ENCODE peak calls at places on chromosomes 2 and 18, in eight cellular contexts. One of them, this sample, is unnamed.

GRCh38 chr2:6231166-6231565 is 539.0 kb downstream of the SOX11 start:
- DNase-seq in IMR-90: no peak
- DNase-seq in GM12891: no peak
- DNase-seq in GM12878: no peak
- DNase-seq in HepG2: no peak
- DNase-seq in HCT116: no peak
- DNase-seq in Peyer's patch: no peak
- DNase-seq in suprapubic skin: no peak
- DNase-seq in this sample: no peak

GRCh38 chr2:160388464-160389263 is 104.9 kb downstream of the RBMS1 start:
- DNase-seq in IMR-90: no peak
- DNase-seq in GM12891: no peak
- DNase-seq in GM12878: no peak
- DNase-seq in HepG2: no peak
- DNase-seq in HCT116: no peak
- DNase-seq in Peyer's patch: peak; percentile 66
- DNase-seq in suprapubic skin: peak; percentile 79
- DNase-seq in this sample: peak; percentile 80

GRCh38 chr2:168583710-168584521 is 127.8 kb downstream of the CERS6 start:
- DNase-seq in IMR-90: peak; percentile 67
- DNase-seq in GM12891: no peak
- DNase-seq in GM12878: no peak
- DNase-seq in HepG2: no peak
- DNase-seq in HCT116: no peak
- DNase-seq in Peyer's patch: peak; percentile 54
- DNase-seq in suprapubic skin: no peak
- DNase-seq in this sample: no peak

GRCh38 chr2:215396595-215397313 is 39.1 kb downstream of the FN1 start:
- DNase-seq in IMR-90: peak; percentile 82
- DNase-seq in GM12891: no peak
- DNase-seq in GM12878: no peak
- DNase-seq in HepG2: no peak
- DNase-seq in HCT116: no peak
- DNase-seq in Peyer's patch: no peak
- DNase-seq in suprapubic skin: no peak
- DNase-seq in this sample: no peak

GRCh38 chr18:3151379-3152264 is 68.1 kb downstream of the MYOM1 start:
- DNase-seq in IMR-90: peak; percentile 52
- DNase-seq in GM12891: peak; percentile 33
- DNase-seq in GM12878: no peak
- DNase-seq in HepG2: peak; percentile 36
- DNase-seq in HCT116: no peak
- DNase-seq in Peyer's patch: no peak
- DNase-seq in suprapubic skin: no peak
- DNase-seq in this sample: no peak

GRCh38 chr2:17319090-17319489 is 199.2 kb downstream of the RAD51AP2 start:
- DNase-seq in IMR-90: no peak
- DNase-seq in GM12891: no peak
- DNase-seq in GM12878: no peak
- DNase-seq in HepG2: no peak
- DNase-seq in HCT116: no peak
- DNase-seq in Peyer's patch: no peak
- DNase-seq in suprapubic skin: no peak
- DNase-seq in this sample: no peak

GRCh38 chr18:34867520-34867919 is 157.4 kb downstream of the DTNA start:
- DNase-seq in IMR-90: no peak
- DNase-seq in GM12891: no peak
- DNase-seq in GM12878: no peak
- DNase-seq in HepG2: peak; percentile 12
- DNase-seq in HCT116: peak; percentile 18
- DNase-seq in Peyer's patch: no peak
- DNase-seq in suprapubic skin: no peak
- DNase-seq in this sample: no peak

GRCh38 chr2:57877811-57878572 is 168.6 kb upstream of the VRK2 start:
- DNase-seq in IMR-90: no peak
- DNase-seq in GM12891: no peak
- DNase-seq in GM12878: no peak
- DNase-seq in HepG2: no peak
- DNase-seq in HCT116: no peak
- DNase-seq in Peyer's patch: no peak
- DNase-seq in suprapubic skin: no peak
- DNase-seq in this sample: no peak

GRCh38 chr2:188292446-188293239 is 969 bp downstream of the GULP1 start:
- DNase-seq in IMR-90: peak; percentile 86
- DNase-seq in GM12891: no peak
- DNase-seq in GM12878: no peak
- DNase-seq in HepG2: no peak
- DNase-seq in HCT116: peak; percentile 81
- DNase-seq in Peyer's patch: peak; percentile 88
- DNase-seq in suprapubic skin: peak; percentile 88
- DNase-seq in this sample: peak; percentile 71
- TF ChIP-seq POLR2A in IMR-90: no peak
- TF ChIP-seq POLR2A in GM12891: no peak
- TF ChIP-seq POLR2A in GM12878: no peak
- TF ChIP-seq POLR2A in HepG2: no peak
- TF ChIP-seq POLR2A in HCT116: peak; percentile 62
- TF ChIP-seq POLR2A in Peyer's patch: peak; percentile 77
- TF ChIP-seq POLR2A in suprapubic skin: no peak
- TF ChIP-seq POLR2A in this sample: no peak

DNA sequence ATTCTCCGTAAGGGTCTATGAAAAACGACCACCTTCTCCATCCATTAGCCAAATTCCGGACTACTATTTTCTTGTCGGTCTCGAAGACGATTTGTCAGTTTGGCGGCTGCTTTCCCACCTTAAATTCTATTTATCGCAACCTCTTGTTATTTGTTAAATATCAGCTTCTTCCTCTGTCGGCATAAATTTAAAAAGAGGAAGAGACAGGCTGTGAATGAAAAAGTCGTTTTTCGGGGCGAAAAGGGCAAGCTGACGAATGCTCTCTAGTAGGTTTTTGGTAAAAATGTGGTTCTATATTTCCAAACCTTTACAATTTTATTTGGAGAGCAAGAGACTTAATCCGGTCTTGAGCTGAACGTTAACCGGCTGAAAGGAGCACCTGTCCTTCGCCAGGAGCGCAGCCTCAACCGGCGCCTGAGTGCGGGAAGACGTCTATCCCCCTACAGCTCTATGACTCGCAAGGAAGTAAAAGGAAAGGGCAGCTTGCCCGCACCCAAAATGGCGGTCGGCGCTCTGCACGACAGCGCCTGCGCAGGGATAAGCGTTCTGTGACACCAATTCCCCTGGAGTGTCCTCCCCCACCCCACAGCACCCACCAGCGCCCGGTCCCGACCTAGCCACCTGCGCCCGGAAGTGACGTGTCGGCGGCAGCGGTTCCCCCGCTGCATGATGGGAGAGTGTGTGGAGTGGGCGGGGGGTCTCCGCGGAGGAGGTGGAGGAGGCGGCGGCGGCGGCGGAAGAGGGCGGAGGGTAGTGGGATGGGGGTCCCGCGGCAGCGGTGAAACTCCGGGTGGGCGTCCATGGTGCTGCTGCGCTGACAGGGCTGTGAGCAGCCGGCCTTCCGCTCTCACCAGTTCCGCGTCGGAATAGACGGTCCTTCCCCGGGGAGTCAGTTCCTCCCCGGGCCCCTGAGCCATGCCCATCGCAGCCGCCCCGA is at the start of gene AFTPH:
- DNase-seq in IMR-90: peak; percentile 98
- DNase-seq in GM12891: peak; percentile 91
- DNase-seq in GM12878: peak; percentile 98
- DNase-seq in HepG2: peak; percentile 99
- DNase-seq in HCT116: peak; percentile 96
- DNase-seq in Peyer's patch: peak; percentile 99
- DNase-seq in suprapubic skin: peak; percentile 98
- DNase-seq in this sample: peak; percentile 100
- TF ChIP-seq POLR2A in IMR-90: peak; percentile 60
- TF ChIP-seq POLR2A in GM12891: peak; percentile 85
- TF ChIP-seq POLR2A in GM12878: peak; percentile 84
- TF ChIP-seq POLR2A in HepG2: peak; percentile 90
- TF ChIP-seq POLR2A in HCT116: peak; percentile 75
- TF ChIP-seq POLR2A in Peyer's patch: peak; percentile 75
- TF ChIP-seq POLR2A in suprapubic skin: peak; percentile 88
- TF ChIP-seq POLR2A in this sample: peak; percentile 43

DNA sequence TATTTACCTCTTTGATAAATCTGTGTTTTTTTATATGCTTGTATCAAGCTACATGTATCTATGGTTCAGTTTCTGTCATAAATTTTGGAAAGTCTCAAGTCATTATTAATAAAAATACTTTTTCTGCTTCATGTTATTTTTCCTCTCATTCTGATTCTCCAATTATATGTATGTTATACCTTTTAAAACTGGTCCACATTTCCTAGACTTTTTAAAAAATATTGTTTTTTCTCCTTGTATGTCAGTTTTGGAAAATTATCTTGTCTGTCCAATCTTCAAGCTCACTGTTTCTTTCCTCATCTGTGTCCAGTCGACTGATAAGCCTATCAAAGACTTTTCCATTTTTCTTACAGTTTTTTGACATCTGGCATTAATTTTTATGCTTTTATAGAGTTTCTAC is 253.4 kb downstream of the ASXL3 start:
- DNase-seq in IMR-90: no peak
- DNase-seq in GM12891: no peak
- DNase-seq in GM12878: no peak
- DNase-seq in HepG2: no peak
- DNase-seq in HCT116: no peak
- DNase-seq in Peyer's patch: no peak
- DNase-seq in suprapubic skin: no peak
- DNase-seq in this sample: no peak
- TF ChIP-seq POLR2A in IMR-90: no peak
- TF ChIP-seq POLR2A in GM12891: no peak
- TF ChIP-seq POLR2A in GM12878: no peak
- TF ChIP-seq POLR2A in HepG2: no peak
- TF ChIP-seq POLR2A in HCT116: no peak
- TF ChIP-seq POLR2A in Peyer's patch: no peak
- TF ChIP-seq POLR2A in suprapubic skin: no peak
- TF ChIP-seq POLR2A in this sample: no peak

DNA sequence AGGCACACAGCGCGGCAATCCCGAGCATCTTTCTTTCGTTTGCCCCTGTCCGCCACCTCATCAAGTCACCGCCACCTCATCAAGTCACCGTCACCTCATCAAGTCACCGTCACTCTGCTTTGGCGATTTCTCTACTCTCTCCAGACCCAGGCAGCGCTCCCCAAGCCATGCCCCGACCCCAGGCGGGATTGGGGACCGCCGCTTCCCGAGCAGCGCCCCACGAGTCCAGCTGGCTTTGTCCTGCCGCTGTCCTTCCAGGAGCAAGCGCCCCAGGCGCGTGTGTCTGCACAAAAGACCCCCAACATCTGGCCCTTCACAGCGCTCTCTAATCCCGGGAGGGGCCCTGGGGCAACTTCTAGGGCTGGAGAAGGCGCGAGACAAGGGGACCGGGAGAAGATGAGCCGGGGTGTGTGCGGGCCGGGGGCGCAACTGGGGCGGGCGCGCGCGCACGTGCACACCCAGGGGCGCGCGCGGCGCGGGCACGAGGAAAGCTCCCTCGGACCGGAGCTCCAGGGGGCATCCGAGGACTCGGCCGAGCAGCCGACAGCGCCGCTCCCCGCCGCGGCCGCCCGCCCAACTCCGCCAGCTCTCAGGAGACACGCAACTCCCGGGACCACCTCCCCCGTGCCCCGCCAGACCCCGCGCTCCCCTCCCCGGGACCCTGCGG is 630 bp upstream of the RNF152 start:
- DNase-seq in IMR-90: peak; percentile 61
- DNase-seq in GM12891: peak; percentile 37
- DNase-seq in GM12878: no peak
- DNase-seq in HepG2: no peak
- DNase-seq in HCT116: no peak
- DNase-seq in Peyer's patch: peak; percentile 53
- DNase-seq in suprapubic skin: no peak
- DNase-seq in this sample: no peak
- TF ChIP-seq POLR2A in IMR-90: no peak
- TF ChIP-seq POLR2A in GM12891: no peak
- TF ChIP-seq POLR2A in GM12878: no peak
- TF ChIP-seq POLR2A in HepG2: no peak
- TF ChIP-seq POLR2A in HCT116: no peak
- TF ChIP-seq POLR2A in Peyer's patch: no peak
- TF ChIP-seq POLR2A in suprapubic skin: no peak
- TF ChIP-seq POLR2A in this sample: no peak

GRCh38 chr2:230416061-230416721 is at the start of gene SP100:
- DNase-seq in IMR-90: peak; percentile 83
- DNase-seq in GM12891: peak; percentile 42
- DNase-seq in GM12878: peak; percentile 81
- DNase-seq in HepG2: peak; percentile 80
- DNase-seq in HCT116: peak; percentile 28
- DNase-seq in Peyer's patch: peak; percentile 94
- DNase-seq in suprapubic skin: no peak
- DNase-seq in this sample: peak; percentile 95
- TF ChIP-seq POLR2A in IMR-90: peak; percentile 88
- TF ChIP-seq POLR2A in GM12891: peak; percentile 89
- TF ChIP-seq POLR2A in GM12878: peak; percentile 94
- TF ChIP-seq POLR2A in HepG2: peak; percentile 74
- TF ChIP-seq POLR2A in HCT116: peak; percentile 54
- TF ChIP-seq POLR2A in Peyer's patch: peak; percentile 57
- TF ChIP-seq POLR2A in suprapubic skin: peak; percentile 74
- TF ChIP-seq POLR2A in this sample: peak; percentile 79

GRCh38 chr2:61854435-61855177 is 746 bp upstream of the FAM161A start:
- DNase-seq in IMR-90: peak; percentile 97
- DNase-seq in GM12891: peak; percentile 81
- DNase-seq in GM12878: peak; percentile 93
- DNase-seq in HepG2: peak; percentile 100
- DNase-seq in HCT116: peak; percentile 97
- DNase-seq in Peyer's patch: peak; percentile 96
- DNase-seq in suprapubic skin: peak; percentile 95
- DNase-seq in this sample: peak; percentile 92
- TF ChIP-seq POLR2A in IMR-90: no peak
- TF ChIP-seq POLR2A in GM12891: peak; percentile 67
- TF ChIP-seq POLR2A in GM12878: peak; percentile 60
- TF ChIP-seq POLR2A in HepG2: peak; percentile 85
- TF ChIP-seq POLR2A in HCT116: peak; percentile 45
- TF ChIP-seq POLR2A in Peyer's patch: no peak
- TF ChIP-seq POLR2A in suprapubic skin: no peak
- TF ChIP-seq POLR2A in this sample: no peak

GRCh38 chr18:29512203-29512602 is 1335.3 kb upstream of the CDH2 start:
- DNase-seq in IMR-90: no peak
- DNase-seq in GM12891: no peak
- DNase-seq in GM12878: no peak
- DNase-seq in HepG2: peak; percentile 1
- DNase-seq in HCT116: no peak
- DNase-seq in Peyer's patch: no peak
- DNase-seq in suprapubic skin: no peak
- DNase-seq in this sample: no peak
- TF ChIP-seq POLR2A in IMR-90: no peak
- TF ChIP-seq POLR2A in GM12891: no peak
- TF ChIP-seq POLR2A in GM12878: no peak
- TF ChIP-seq POLR2A in HepG2: no peak
- TF ChIP-seq POLR2A in HCT116: no peak
- TF ChIP-seq POLR2A in Peyer's patch: no peak
- TF ChIP-seq POLR2A in suprapubic skin: no peak
- TF ChIP-seq POLR2A in this sample: no peak

DNA sequence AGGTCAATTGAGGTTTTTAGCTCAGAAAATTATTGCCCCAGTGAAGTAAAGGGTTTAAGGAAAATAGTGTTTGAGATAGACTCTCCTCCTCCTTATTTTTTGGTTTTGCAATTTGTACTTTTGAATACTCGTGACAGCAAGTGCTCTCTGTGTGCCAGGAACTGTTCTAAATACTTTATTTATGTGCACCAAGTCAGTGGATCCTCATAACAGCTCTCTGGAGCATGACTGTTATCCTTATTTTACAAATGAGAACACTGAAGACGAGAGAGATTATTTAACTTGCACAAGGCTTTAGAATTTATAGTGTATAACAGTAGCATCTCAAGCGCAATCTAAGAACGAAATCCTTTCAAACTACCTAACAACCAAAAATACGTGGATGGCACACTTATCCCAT is 24.7 kb downstream of the BABAM2 start:
- DNase-seq in IMR-90: no peak
- DNase-seq in GM12891: no peak
- DNase-seq in GM12878: no peak
- DNase-seq in HepG2: no peak
- DNase-seq in HCT116: no peak
- DNase-seq in Peyer's patch: no peak
- DNase-seq in suprapubic skin: no peak
- DNase-seq in this sample: no peak
- TF ChIP-seq POLR2A in IMR-90: no peak
- TF ChIP-seq POLR2A in GM12891: no peak
- TF ChIP-seq POLR2A in GM12878: no peak
- TF ChIP-seq POLR2A in HepG2: no peak
- TF ChIP-seq POLR2A in HCT116: no peak
- TF ChIP-seq POLR2A in Peyer's patch: no peak
- TF ChIP-seq POLR2A in suprapubic skin: no peak
- TF ChIP-seq POLR2A in this sample: no peak

This sample was measured in spleen.